ENCODE peak calls at places on chromosomes 6 and 20, in six cellular contexts. P is GM23248, C is mesendoderm, O is GM23338, Z is transverse colon, H is tibial nerve. K is an unnamed sample.

GRCh38 chr6:138287144-138287955 is 69.1 kb upstream of the PBOV1 start:
- DNase-seq in P (peak), C (peak), O (peak), Z (peak), H (no peak), K (peak)

GRCh38 chr6:18432180-18432579 is 45.0 kb downstream of the RNF144B start:
- DNase-seq in P (peak), C (peak), O (no peak), Z (no peak), H (no peak), K (peak)

GRCh38 chr20:10090588-10091166 is 55.9 kb downstream of the ANKEF1 start:
- DNase-seq in P (peak), C (peak), O (peak), Z (peak), H (peak), K (peak)

GRCh38 chr20:59484228-59484627 is 120.1 kb upstream of the PHACTR3 start:
- DNase-seq in P (no peak), C (no peak), O (no peak), Z (no peak), H (no peak), K (no peak)

GRCh38 chr6:26051683-26052310 is 35.4 kb upstream of the HFE start:
- DNase-seq in P (no peak), C (no peak), O (no peak), Z (no peak), H (no peak), K (no peak)

GRCh38 chr6:82612475-82612874 is 248.9 kb downstream of the TPBG start:
- DNase-seq in P (no peak), C (peak), O (no peak), Z (no peak), H (no peak), K (no peak)

GRCh38 chr20:41213150-41213820 is 75.9 kb downstream of the PLCG1 start:
- DNase-seq in P (peak), C (no peak), O (no peak), Z (no peak), H (no peak), K (peak)

GRCh38 chr6:45076217-45076616 is 251.9 kb upstream of the RUNX2 start:
- DNase-seq in P (peak), C (no peak), O (no peak), Z (no peak), H (no peak), K (no peak)

GRCh38 chr6:52407467-52407866 is 12.7 kb upstream of the EFHC1 start:
- DNase-seq in P (peak), C (peak), O (peak), Z (no peak), H (no peak), K (peak)

GRCh38 chr6:161463061-161463460 is 189.2 kb upstream of the AGPAT4 start:
- DNase-seq in P (no peak), C (no peak), O (no peak), Z (no peak), H (no peak), K (no peak)

GRCh38 chr6:168884646-168885086 is 369.0 kb downstream of the THBS2 start:
- DNase-seq in P (peak), C (peak), O (peak), Z (peak), H (peak), K (peak)

GRCh38 chr6:150891886-150892485 is 26.5 kb downstream of the MTHFD1L start:
- DNase-seq in P (peak), C (peak), O (peak), Z (peak), H (peak), K (peak)

GRCh38 chr6:139133733-139134360 is 1.0 kb upstream of the HECA start:
- DNase-seq in P (no peak), C (no peak), O (no peak), Z (no peak), H (no peak), K (no peak)

GRCh38 chr6:157667211-157668033 is 155.6 kb upstream of the SNX9 start:
- DNase-seq in P (peak), C (peak), O (peak), Z (peak), H (peak), K (peak)

GRCh38 chr20:33262658-33263065 is 20.4 kb upstream of the BPIFB1 start:
- DNase-seq in P (peak), C (peak), O (peak), Z (no peak), H (peak), K (peak)

GRCh38 chr20:50987493-50988210 is 29.0 kb downstream of the MOCS3 start:
- DNase-seq in P (peak), C (peak), O (peak), Z (peak), H (peak), K (peak)

GRCh38 chr6:127216821-127217789 is 49.6 kb upstream of the RNF146 start:
- DNase-seq in P (peak), C (no peak), O (no peak), Z (no peak), H (no peak), K (no peak)

GRCh38 chr6:80094017-80094416 is 12.5 kb upstream of the BCKDHB start:
- DNase-seq in P (peak), C (peak), O (peak), Z (no peak), H (no peak), K (peak)

DNA sequence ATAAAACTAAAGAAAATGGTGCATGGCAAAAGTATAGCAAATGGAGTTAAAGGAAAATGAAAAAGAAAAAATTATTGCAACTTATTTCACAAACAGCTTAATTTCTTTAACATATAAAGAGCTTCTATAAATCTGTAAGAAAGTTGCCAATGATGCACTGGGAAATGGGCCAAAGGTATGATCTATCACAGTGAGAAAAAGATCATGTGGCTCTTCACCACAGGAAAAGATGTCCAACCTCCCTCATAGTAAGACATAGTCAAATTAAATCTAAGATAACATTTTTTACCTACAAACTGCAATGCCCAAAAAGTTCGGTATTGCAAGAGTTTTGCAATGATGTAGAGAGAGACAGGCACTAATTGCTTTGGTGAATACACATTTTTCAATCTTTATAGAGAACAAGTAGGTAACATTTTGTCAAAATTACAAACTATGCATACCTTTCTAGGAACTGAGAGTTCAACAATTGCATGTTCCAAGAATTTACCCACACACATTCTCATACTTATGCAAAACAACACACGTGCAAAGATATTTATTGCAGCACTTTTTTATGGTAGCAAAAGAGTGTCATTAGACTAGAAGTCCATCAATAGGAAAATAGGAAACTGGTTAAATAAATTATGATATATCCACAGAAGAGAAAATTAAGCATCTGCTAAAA is 372.6 kb downstream of the QKI start:
- DNase-seq in P (no peak), C (no peak), O (no peak), Z (no peak), H (no peak), K (no peak)
- H3K4me3 ChIP-seq in P (no peak), C (no peak), O (no peak), Z (no peak), H (no peak), K (no peak)

GRCh38 chr6:397056-397455 is 5.5 kb downstream of the IRF4 start:
- DNase-seq in P (no peak), C (no peak), O (no peak), Z (no peak), H (no peak), K (no peak)

GRCh38 chr6:397604-398003 is 6.1 kb downstream of the IRF4 start:
- DNase-seq in P (no peak), C (no peak), O (no peak), Z (no peak), H (no peak), K (no peak)

GRCh38 chr6:399785-400517 is 8.4 kb downstream of the IRF4 start:
- DNase-seq in P (no peak), C (no peak), O (no peak), Z (no peak), H (no peak), K (no peak)

GRCh38 chr6:398558-399078 is 7.1 kb downstream of the IRF4 start:
- DNase-seq in P (no peak), C (no peak), O (no peak), Z (no peak), H (no peak), K (no peak)

DNA sequence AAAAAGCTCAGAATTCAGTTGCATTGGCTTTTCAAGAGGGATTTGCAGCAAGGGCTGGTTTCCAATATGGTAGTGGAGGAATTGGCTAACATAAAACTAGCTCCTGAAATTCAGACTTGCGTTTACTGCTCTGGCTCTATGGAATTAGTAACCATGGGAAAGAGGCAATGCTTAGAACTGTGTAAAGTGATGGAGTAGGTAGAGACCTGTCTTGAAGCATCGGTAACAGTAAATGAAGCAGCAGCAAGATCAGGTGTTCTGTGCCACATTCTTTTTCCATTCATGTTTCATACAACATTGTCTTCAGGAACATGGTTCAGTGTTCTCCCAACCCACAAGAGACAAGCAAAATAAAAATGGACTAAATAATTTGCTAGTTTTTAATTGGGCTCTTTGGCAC is 6.5 kb downstream of the IRF4 start:
- DNase-seq in P (no peak), C (no peak), O (no peak), Z (no peak), H (no peak), K (no peak)
- H3K27ac ChIP-seq in P (no peak), C (no peak), O (no peak), Z (no peak), H (no peak), K (no peak)

GRCh38 chr20:58453391-58453790 is 61.8 kb downstream of the APCDD1L start:
- DNase-seq in P (no peak), C (no peak), O (no peak), Z (no peak), H (no peak), K (no peak)

GRCh38 chr20:58450259-58450658 is 61.2 kb downstream of the VAPB start:
- DNase-seq in P (peak), C (no peak), O (no peak), Z (no peak), H (no peak), K (no peak)

GRCh38 chr20:58454460-58454859 is 60.7 kb downstream of the APCDD1L start:
- DNase-seq in P (no peak), C (no peak), O (no peak), Z (no peak), H (no peak), K (no peak)

GRCh38 chr20:58449703-58450138 is 60.7 kb downstream of the VAPB start:
- DNase-seq in P (no peak), C (no peak), O (no peak), Z (no peak), H (no peak), K (no peak)

GRCh38 chr20:58452667-58453255 is 62.4 kb downstream of the APCDD1L start:
- DNase-seq in P (no peak), C (peak), O (peak), Z (no peak), H (no peak), K (no peak)
- H3K4me3 ChIP-seq in P (no peak), C (no peak), O (no peak), Z (no peak), H (no peak), K (no peak)

DNA sequence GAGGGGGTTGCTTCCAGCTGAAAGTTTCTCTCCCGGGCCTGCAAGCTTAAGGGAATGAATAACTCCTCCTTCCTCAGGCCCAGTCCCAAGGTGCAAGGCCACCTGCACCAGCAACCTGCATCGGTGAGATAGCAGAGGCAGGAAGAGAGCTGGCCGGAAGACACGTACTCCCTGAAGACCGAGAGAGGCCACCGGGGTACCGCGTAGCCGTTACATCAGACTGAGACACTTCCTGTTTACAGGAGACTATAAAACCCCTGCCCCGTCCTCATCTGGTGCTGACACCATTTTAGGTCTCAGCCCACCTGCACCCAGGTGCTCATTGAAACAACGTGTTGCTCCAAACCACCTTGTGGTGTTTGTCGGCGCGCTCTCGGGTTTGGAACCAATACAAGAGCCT is 60.5 kb upstream of the PRND start:
- DNase-seq in P (no peak), C (no peak), O (peak), Z (peak), H (no peak), K (no peak)
- H3K27ac ChIP-seq in P (no peak), C (no peak), O (no peak), Z (no peak), H (no peak), K (no peak)

GRCh38 chr6:116388924-116389323 is 18.2 kb downstream of the DSE start:
- DNase-seq in P (no peak), C (no peak), O (no peak), Z (no peak), H (no peak), K (no peak)

GRCh38 chr6:116385462-116385807 is 14.7 kb downstream of the DSE start:
- DNase-seq in P (peak), C (no peak), O (no peak), Z (no peak), H (no peak), K (peak)

GRCh38 chr6:116386581-116387299 is 16.0 kb downstream of the DSE start:
- DNase-seq in P (peak), C (peak), O (no peak), Z (no peak), H (no peak), K (peak)

GRCh38 chr6:116385911-116386310 is 15.2 kb downstream of the DSE start:
- DNase-seq in P (peak), C (no peak), O (no peak), Z (no peak), H (no peak), K (no peak)

DNA sequence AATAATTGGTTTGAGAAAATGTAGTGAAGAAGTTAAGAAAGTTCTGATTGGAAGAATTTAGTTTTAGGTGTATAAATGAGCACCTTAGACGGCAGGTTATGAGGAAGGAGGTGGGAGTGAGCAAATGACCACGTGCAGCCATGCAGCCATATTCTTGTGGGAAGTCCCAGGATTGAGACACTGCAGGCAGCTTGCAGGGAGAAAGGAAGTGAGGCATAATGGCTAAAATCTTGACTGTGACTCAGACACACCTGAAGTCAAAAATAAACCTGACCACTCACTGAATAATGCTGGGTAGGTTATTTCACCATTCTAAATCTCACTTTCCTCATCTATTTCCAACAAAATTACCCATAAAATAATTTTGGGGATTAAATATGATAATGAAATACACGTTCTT is 16.6 kb downstream of the DSE start:
- DNase-seq in P (peak), C (no peak), O (no peak), Z (no peak), H (no peak), K (peak)
- H3K4me3 ChIP-seq in P (peak), C (no peak), O (no peak), Z (no peak), H (no peak), K (no peak)